ENCODE peak calls at places on chromosomes 11 and 22, in nine cellular contexts. H, W, Z, T, N, D, A, Y and M are unnamed samples.

GRCh38 chr11:40328890-40329617 is 1130.4 kb downstream of the LRRC4C start:
- DNase-seq in H (peak), W (no peak), Z (peak), T (peak), N (no peak), D (no peak), A (no peak), Y (peak), M (no peak)

GRCh38 chr11:71066311-71066710 is 186.1 kb downstream of the SHANK2 start:
- DNase-seq in H (no peak), W (no peak), Z (no peak), T (no peak), N (no peak), D (no peak), A (no peak), Y (no peak), M (no peak)

GRCh38 chr11:114348200-114349191 is 51.8 kb downstream of the C11orf71 start:
- DNase-seq in H (no peak), W (no peak), Z (no peak), T (peak), N (no peak), D (no peak), A (peak), Y (peak), M (peak)

GRCh38 chr11:90874971-90875370 is 652.1 kb upstream of the CHORDC1 start:
- DNase-seq in H (no peak), W (no peak), Z (no peak), T (no peak), N (no peak), D (no peak), A (no peak), Y (no peak), M (no peak)

GRCh38 chr11:64803846-64804345 is 882 bp upstream of the MAP4K2 start:
- DNase-seq in H (no peak), W (no peak), Z (no peak), T (no peak), N (no peak), D (no peak), A (no peak), Y (no peak), M (no peak)

GRCh38 chr11:64787526-64788320 is 9.4 kb upstream of the SF1 start:
- DNase-seq in H (no peak), W (peak), Z (peak), T (peak), N (peak), D (peak), A (peak), Y (peak), M (peak)

GRCh38 chr11:11416502-11416901 is 63.5 kb upstream of the CSNK2A3 start:
- DNase-seq in H (no peak), W (no peak), Z (no peak), T (no peak), N (no peak), D (no peak), A (no peak), Y (peak), M (no peak)

GRCh38 chr22:33476716-33477115 is 418.5 kb upstream of the SYN3 start:
- DNase-seq in H (no peak), W (no peak), Z (no peak), T (no peak), N (no peak), D (no peak), A (no peak), Y (peak), M (no peak)

GRCh38 chr11:118265954-118266353 is 1.9 kb upstream of the MPZL2 start:
- DNase-seq in H (no peak), W (no peak), Z (no peak), T (no peak), N (no peak), D (no peak), A (no peak), Y (no peak), M (no peak)

GRCh38 chr11:134034496-134035381 is 34.1 kb upstream of the JAM3 start:
- DNase-seq in H (no peak), W (no peak), Z (no peak), T (no peak), N (peak), D (peak), A (no peak), Y (no peak), M (no peak)

GRCh38 chr11:92797874-92798273 is 171.6 kb upstream of the MTNR1B start:
- DNase-seq in H (no peak), W (no peak), Z (no peak), T (no peak), N (no peak), D (no peak), A (no peak), Y (no peak), M (no peak)

GRCh38 chr22:39427751-39428596 is 28.4 kb downstream of the TAB1 start:
- DNase-seq in H (no peak), W (no peak), Z (no peak), T (no peak), N (no peak), D (peak), A (no peak), Y (no peak), M (no peak)

GRCh38 chr11:122115520-122116343 is at the start of gene BLID:
- DNase-seq in H (no peak), W (no peak), Z (no peak), T (no peak), N (peak), D (no peak), A (no peak), Y (peak), M (peak)
- TF ChIP-seq CTCF in H (peak), W (no peak), Z (peak), T (peak), N (no peak), D (no peak), A (peak), Y (peak), M (peak)

GRCh38 chr11:102347526-102348331 is 715 bp downstream of the BIRC2 start:
- DNase-seq in H (no peak), W (no peak), Z (no peak), T (peak), N (no peak), D (no peak), A (no peak), Y (peak), M (no peak)

GRCh38 chr11:102345923-102346322 is 1.1 kb upstream of the BIRC2 start:
- DNase-seq in H (no peak), W (no peak), Z (no peak), T (no peak), N (no peak), D (no peak), A (no peak), Y (peak), M (no peak)

GRCh38 chr11:102346748-102347525 is at the start of gene BIRC2:
- DNase-seq in H (no peak), W (peak), Z (peak), T (peak), N (peak), D (peak), A (peak), Y (peak), M (peak)

GRCh38 chr11:102343789-102344188 is 3.2 kb upstream of the BIRC2 start:
- DNase-seq in H (peak), W (no peak), Z (no peak), T (no peak), N (no peak), D (no peak), A (no peak), Y (peak), M (no peak)

GRCh38 chr11:102346456-102346747 is 612 bp upstream of the BIRC2 start:
- DNase-seq in H (no peak), W (no peak), Z (no peak), T (no peak), N (no peak), D (no peak), A (no peak), Y (peak), M (no peak)
- TF ChIP-seq CTCF in H (no peak), W (no peak), Z (no peak), T (no peak), N (no peak), D (no peak), A (no peak), Y (no peak), M (no peak)

GRCh38 chr22:35684270-35684700 is 33.4 kb upstream of the APOL5 start:
- DNase-seq in H (no peak), W (no peak), Z (no peak), T (no peak), N (no peak), D (no peak), A (no peak), Y (peak), M (no peak)
- TF ChIP-seq CTCF in H (no peak), W (no peak), Z (peak), T (no peak), N (no peak), D (no peak), A (peak), Y (peak), M (no peak)

DNA sequence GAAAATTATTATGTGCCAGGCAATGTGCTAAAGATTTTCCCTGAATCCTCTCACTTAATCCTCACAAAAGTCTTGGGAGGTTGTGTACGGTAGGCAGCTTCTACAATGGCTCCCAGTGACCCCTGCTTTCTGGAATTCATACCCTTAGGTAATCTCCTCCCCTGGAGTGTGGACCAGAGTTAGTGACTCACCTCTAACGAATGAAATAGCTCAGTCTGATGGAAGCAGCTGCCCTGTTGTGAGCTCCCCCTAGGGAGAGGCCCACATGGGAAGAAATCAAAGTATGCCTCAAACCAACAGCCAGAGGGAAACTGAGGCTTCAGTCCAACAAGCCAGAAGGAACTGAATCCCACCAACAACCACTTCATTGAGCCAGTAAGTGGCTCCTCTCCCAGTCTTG is 99.0 kb upstream of the ISX start:
- DNase-seq in H (peak), W (no peak), Z (no peak), T (no peak), N (no peak), D (no peak), A (no peak), Y (no peak), M (no peak)
- TF ChIP-seq CTCF in H (peak), W (no peak), Z (no peak), T (no peak), N (no peak), D (no peak), A (no peak), Y (no peak), M (no peak)

GRCh38 chr22:44460287-44461082 is 37.5 kb downstream of the RTL6 start:
- DNase-seq in H (no peak), W (no peak), Z (peak), T (no peak), N (no peak), D (peak), A (no peak), Y (no peak), M (no peak)
- TF ChIP-seq CTCF in H (no peak), W (no peak), Z (no peak), T (no peak), N (no peak), D (no peak), A (no peak), Y (no peak), M (no peak)